ENCODE peak calls at places on chromosomes 13 and 19, in six cellular contexts. G is A549, U is NB4, E is body of pancreas, T is lower leg skin, M is Peyer's patch. K is an unnamed sample.

GRCh38 chr19:47107953-47108746 is 5.4 kb downstream of the ZC3H4 start:
- DNase-seq in G (no peak), U (peak; percentile 40), E (no peak), T (no peak), M (no peak), K (no peak)

GRCh38 chr13:50345804-50346203 is 330.6 kb downstream of the KCNRG start:
- DNase-seq in G (no peak), U (no peak), E (no peak), T (no peak), M (no peak), K (no peak)

GRCh38 chr13:73064991-73065390 is 6.2 kb downstream of the KLF5 start:
- DNase-seq in G (no peak), U (no peak), E (no peak), T (no peak), M (no peak), K (no peak)

GRCh38 chr13:23995283-23996073 is 98.2 kb upstream of the C1QTNF9B start:
- DNase-seq in G (no peak), U (no peak), E (no peak), T (no peak), M (no peak), K (no peak)

GRCh38 chr19:556611-557382 is 12.9 kb downstream of the GZMM start:
- DNase-seq in G (no peak), U (peak; percentile 31), E (no peak), T (no peak), M (no peak), K (no peak)

GRCh38 chr19:9953802-9954542 is 17.7 kb upstream of the OLFM2 start:
- DNase-seq in G (no peak), U (no peak), E (no peak), T (no peak), M (no peak), K (no peak)

GRCh38 chr19:30923096-30923495 is 426.1 kb downstream of the TSHZ3 start:
- DNase-seq in G (no peak), U (no peak), E (no peak), T (peak; percentile 21), M (no peak), K (no peak)

GRCh38 chr19:29519146-29519545 is 6.6 kb upstream of the VSTM2B start:
- DNase-seq in G (no peak), U (no peak), E (no peak), T (no peak), M (no peak), K (no peak)

GRCh38 chr13:52405767-52406494 is at the start of gene THSD1:
- DNase-seq in G (peak; percentile 54), U (peak; percentile 44), E (peak; percentile 22), T (peak; percentile 89), M (no peak), K (peak; percentile 78)

GRCh38 chr13:32302461-32302860 is 12.7 kb downstream of the ZAR1L start:
- DNase-seq in G (no peak), U (no peak), E (no peak), T (no peak), M (no peak), K (no peak)

GRCh38 chr13:51585234-51585672 is 991 bp downstream of the WDFY2 start:
- DNase-seq in G (no peak), U (peak; percentile 66), E (no peak), T (no peak), M (no peak), K (no peak)

GRCh38 chr19:12685831-12686230 is 2.0 kb upstream of the GNG14 start:
- DNase-seq in G (no peak), U (no peak), E (no peak), T (no peak), M (no peak), K (no peak)

GRCh38 chr19:12689581-12690216 is 1.9 kb downstream of the GNG14 start:
- DNase-seq in G (no peak), U (no peak), E (no peak), T (no peak), M (no peak), K (no peak)

GRCh38 chr19:12692960-12693359 is 3.5 kb downstream of the FBXW9 start:
- DNase-seq in G (no peak), U (no peak), E (no peak), T (no peak), M (no peak), K (no peak)

GRCh38 chr19:12689012-12689411 is 1.2 kb downstream of the GNG14 start:
- DNase-seq in G (no peak), U (no peak), E (no peak), T (no peak), M (no peak), K (no peak)

GRCh38 chr19:12687496-12688196 is at the start of gene GNG14:
- DNase-seq in G (no peak), U (no peak), E (no peak), T (no peak), M (no peak), K (no peak)
- TF ChIP-seq POLR2A in G (no peak), U (no peak), E (no peak), T (no peak), M (no peak), K (no peak)

DNA sequence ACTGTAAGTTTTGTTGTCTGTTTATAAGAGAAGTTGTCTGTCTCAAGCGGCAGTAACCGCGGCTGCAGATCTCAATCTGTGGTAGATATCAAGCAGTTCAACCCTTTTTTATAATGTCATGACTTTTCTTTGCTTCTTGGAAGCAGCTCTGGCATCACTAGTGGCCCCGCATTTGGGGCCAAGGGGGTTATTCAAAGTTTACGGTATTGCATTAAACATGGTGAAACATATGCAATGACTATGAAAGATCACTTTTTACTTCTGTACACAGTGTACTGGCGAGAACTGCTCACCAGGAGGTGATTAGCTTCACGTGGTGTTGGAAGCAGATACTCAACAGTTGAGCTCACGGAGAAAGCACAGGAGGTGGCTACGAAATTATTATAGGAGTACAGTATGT is 4.6 kb upstream of the FFAR3 start:
- DNase-seq in G (no peak), U (no peak), E (no peak), T (peak; percentile 67), M (no peak), K (no peak)
- TF ChIP-seq POLR2A in G (no peak), U (no peak), E (no peak), T (no peak), M (no peak), K (no peak)

DNA sequence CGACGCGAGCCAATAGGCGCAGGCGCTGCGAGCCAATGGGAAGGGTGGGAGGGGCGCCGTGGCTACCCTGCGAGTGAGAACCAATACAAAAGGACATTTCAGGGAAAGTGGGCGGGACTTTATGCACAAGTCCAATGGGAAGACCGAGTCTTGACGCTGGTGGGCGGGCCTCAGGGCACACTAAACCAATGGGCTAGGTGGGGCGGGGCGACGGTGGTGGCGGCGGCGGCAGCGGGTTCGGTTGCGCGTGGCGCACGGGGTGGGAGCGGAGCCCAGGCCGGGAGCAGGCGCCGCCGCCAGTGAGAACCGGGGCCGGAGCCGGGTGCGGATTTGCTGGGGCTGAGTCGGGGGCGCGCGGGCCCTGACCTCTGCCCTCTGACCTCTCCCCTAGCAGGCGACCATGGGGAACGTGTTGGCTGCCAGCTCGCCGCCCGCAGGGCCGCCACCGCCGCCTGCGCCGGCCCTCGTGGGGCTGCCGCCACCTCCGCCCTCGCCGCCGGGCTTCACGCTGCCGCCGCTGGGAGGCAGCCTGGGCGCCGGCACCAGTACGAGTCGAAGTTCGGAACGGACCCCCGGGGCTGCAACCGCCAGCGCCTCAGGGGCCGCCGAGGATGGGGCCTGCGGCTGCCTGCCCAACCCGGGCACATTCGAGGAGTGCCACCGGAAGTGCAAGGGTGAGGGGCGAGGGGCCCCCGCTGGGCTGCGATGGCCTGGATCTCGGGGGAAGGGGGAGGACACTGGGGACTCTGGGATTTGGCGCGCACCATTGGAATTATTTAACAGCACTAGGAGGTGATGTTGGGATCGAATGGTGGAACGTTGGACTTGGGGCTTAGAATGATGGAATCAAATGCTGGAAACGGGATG is at the start of gene TOMM40:
- DNase-seq in G (peak; percentile 100), U (peak; percentile 98), E (peak; percentile 100), T (peak; percentile 100), M (peak; percentile 100), K (no peak)
- TF ChIP-seq POLR2A in G (peak; percentile 65), U (peak; percentile 36), E (peak; percentile 47), T (no peak), M (peak; percentile 36), K (peak; percentile 33)

GRCh38 chr19:52010674-52011073 is 2.7 kb upstream of the ZNF615 start:
- DNase-seq in G (no peak), U (no peak), E (no peak), T (no peak), M (no peak), K (no peak)

GRCh38 chr19:52007436-52007804 is 591 bp downstream of the ZNF615 start:
- DNase-seq in G (peak; percentile 18), U (no peak), E (no peak), T (no peak), M (no peak), K (peak; percentile 14)

DNA sequence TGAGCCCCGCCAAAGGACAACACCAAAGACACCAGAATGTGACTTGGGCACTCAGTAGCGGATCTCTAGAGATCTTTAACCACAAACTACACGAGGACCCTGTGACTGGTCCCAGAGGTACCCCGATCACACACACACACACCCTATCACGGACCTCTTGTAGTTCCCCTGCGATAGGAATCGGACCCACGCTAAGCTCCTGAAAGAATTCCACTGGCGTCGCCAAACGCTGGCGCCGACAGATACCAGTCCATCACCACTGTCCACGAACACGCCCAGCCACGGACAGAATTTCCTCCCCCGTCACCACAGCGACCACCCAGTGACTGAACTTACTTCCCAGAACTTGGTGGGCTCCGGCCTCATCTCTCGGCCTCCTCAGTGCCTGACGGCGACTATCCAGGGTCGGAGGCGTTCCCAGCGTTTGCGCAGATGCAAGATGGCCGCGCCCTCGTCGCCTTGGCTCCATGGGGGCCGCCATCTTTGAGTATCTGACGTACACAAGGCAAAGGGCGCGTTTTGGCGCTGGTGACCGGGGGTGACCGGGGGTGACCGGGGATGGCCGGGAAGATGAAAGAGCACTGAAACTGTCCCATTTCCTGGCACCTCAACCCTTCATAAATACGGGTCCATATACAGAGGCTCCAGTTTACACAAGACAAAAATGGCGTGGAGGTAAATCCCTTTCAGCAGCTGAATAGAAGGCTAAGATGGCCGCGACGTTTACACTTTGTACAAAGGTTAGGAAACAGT is at the start of gene ZNF615:
- DNase-seq in G (peak; percentile 93), U (peak; percentile 90), E (peak; percentile 88), T (peak; percentile 98), M (peak; percentile 87), K (peak; percentile 61)
- TF ChIP-seq POLR2A in G (peak; percentile 47), U (no peak), E (peak; percentile 68), T (no peak), M (no peak), K (peak; percentile 62)

GRCh38 chr19:8880864-8881488 is 48.8 kb downstream of the MBD3L1 start:
- DNase-seq in G (no peak), U (no peak), E (no peak), T (no peak), M (no peak), K (no peak)
- TF ChIP-seq POLR2A in G (no peak), U (no peak), E (no peak), T (no peak), M (no peak), K (no peak)

GRCh38 chr13:20195846-20196245 is 3.1 kb upstream of the GJB2 start:
- DNase-seq in G (no peak), U (no peak), E (no peak), T (no peak), M (no peak), K (no peak)
- TF ChIP-seq POLR2A in G (no peak), U (no peak), E (no peak), T (no peak), M (no peak), K (no peak)

K was measured in H54.